ENCODE peak calls at places on chromosomes 11 and 22, in four cellular contexts. P is HepG2, W is tibial nerve, U is A549. Y is an unnamed sample.

GRCh38 chr11:87851234-87851633 is 324.0 kb downstream of the RAB38 start:
- DNase-seq in P (no peak), W (no peak), U (peak), Y (no peak)

GRCh38 chr11:19597194-19597593 is 115.4 kb upstream of the NAV2 start:
- DNase-seq in P (no peak), W (no peak), U (no peak), Y (no peak)

GRCh38 chr11:44949160-44950035 is 1.3 kb downstream of the TP53I11 start:
- DNase-seq in P (no peak), W (no peak), U (peak), Y (no peak)

GRCh38 chr11:60939828-60940227 is 12.1 kb downstream of the SLC15A3 start:
- DNase-seq in P (no peak), W (no peak), U (no peak), Y (no peak)

GRCh38 chr11:1307998-1308744 is 1.3 kb downstream of the TOLLIP start:
- DNase-seq in P (no peak), W (no peak), U (no peak), Y (no peak)

GRCh38 chr22:43409800-43410199 is 2.0 kb upstream of the MPPED1 start:
- DNase-seq in P (no peak), W (no peak), U (no peak), Y (no peak)

GRCh38 chr11:61862714-61863547 is 28.4 kb downstream of the FADS3 start:
- DNase-seq in P (no peak), W (no peak), U (no peak), Y (no peak)

GRCh38 chr11:68987211-68987610 is 6.4 kb upstream of the MRGPRD start:
- DNase-seq in P (no peak), W (no peak), U (no peak), Y (no peak)

GRCh38 chr11:68440254-68440653 is 20.3 kb upstream of the PPP6R3 start:
- DNase-seq in P (no peak), W (no peak), U (no peak), Y (no peak)

GRCh38 chr11:36945384-36945783 is 347.3 kb upstream of the RAG2 start:
- DNase-seq in P (no peak), W (no peak), U (peak), Y (no peak)

DNA sequence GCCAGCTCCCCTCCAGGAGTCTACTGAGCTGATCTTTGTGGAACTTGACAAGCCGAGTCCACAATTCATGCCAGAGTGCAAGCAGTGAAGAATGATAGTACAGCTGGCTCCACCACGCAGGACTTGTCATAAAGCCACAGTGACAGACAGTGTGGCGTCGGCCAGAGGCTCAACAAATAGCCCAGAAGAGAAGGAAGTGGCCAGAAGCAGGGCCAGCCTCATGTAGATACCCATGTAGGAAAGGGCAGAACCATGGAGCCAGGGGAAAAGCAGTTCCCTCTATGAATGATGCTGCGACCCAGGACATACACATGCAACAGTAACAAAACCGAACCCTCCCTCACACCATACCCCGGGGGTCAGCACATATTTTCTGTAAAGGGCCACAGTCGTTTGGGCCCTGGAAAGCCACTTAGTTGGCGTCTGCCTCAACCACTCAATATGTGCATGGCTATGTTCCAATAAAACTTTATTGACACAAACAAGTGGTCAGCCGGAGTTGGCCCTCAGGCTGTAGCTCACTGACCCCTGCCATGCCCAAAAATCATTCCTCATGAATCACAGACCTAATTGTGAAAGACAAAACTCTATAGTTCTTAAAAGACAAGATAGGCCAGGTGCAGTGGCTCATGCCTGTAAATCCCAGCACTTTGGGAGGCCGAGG is 161.4 kb downstream of the BRD1 start:
- DNase-seq in P (no peak), W (no peak), U (no peak), Y (no peak)
- H3K27ac ChIP-seq in P (no peak), W (no peak), U (no peak), Y (no peak)

GRCh38 chr22:29306830-29307657 is 594 bp downstream of the GAS2L1 start:
- DNase-seq in P (peak), W (peak), U (peak), Y (no peak)
- TF ChIP-seq POLR2A in P (no peak), W (peak), U (peak), Y (no peak)

GRCh38 chr11:11215058-11215815 is 137.8 kb downstream of the CSNK2A3 start:
- DNase-seq in P (no peak), W (no peak), U (no peak), Y (peak)
- TF ChIP-seq EP300 in P (no peak), W (no peak), U (no peak), Y (no peak)

DNA sequence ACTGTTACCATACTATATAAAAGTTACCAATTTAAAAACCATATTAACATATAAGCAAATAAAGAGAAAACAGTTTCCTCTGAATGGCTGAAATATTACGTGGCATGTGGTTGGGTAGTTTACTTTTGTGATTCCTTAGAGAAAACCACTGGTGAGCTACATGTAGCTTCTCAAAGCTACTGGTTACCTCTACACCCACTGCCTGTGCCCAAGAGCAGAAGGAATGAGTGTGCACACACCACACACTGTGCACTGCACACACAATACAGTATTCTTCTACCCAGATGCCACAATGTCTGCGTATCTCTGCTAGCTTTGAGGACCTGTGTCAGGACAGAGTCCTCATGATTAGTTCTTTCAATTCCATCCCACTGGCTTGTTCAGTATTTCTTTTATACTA is 25.5 kb upstream of the YPEL1 start:
- DNase-seq in P (no peak), W (no peak), U (no peak), Y (no peak)
- H3K27ac ChIP-seq in P (no peak), W (no peak), U (no peak), Y (no peak)

DNA sequence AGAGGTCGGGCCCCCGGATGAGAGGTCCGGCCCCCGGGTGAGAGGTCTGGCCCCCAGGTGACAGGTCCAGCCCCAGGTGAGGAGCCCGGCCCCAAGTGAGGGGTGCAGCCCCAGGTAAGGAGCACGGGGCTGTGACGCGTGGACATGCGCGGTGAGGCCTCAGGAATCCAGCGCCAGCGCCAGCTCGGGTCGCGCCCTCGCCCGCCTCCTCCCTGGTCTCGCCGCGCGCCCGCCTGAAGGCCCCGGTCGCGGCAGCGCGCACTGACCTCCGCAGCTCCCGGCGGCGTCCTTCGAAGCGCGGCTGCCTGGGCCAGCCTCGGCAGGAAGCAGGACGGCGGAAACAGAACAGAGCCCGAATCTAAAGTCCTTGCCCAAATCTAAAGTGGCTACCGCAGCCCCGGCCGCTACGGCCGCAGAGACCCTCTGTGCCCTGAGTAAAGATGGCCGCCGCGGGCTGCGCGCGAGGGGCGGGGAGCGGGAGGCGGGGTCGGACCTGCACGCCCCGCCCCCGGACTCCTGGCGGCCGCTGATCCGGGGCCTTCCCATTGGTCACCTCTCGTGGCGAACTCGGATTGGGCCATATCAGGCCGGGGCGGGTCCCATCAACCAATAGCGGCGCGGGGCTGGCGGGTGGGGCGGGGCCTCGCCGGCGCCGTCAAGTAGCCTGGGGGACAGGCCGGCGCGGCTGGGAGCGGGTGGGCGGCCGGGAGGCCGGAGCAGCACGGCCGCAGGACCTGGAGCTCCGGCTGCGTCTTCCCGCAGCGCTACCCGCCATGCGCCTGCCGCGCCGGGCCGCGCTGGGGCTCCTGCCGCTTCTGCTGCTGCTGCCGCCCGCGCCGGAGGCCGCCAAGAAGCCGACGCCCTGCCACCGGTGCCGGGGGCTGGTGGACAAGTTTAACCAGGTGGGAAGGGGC is at the start of the genes ALG12 and CRELD2:
- DNase-seq in P (peak), W (peak), U (peak), Y (peak)
- TF ChIP-seq POLR2A in P (peak), W (peak), U (peak), Y (peak)

DNA sequence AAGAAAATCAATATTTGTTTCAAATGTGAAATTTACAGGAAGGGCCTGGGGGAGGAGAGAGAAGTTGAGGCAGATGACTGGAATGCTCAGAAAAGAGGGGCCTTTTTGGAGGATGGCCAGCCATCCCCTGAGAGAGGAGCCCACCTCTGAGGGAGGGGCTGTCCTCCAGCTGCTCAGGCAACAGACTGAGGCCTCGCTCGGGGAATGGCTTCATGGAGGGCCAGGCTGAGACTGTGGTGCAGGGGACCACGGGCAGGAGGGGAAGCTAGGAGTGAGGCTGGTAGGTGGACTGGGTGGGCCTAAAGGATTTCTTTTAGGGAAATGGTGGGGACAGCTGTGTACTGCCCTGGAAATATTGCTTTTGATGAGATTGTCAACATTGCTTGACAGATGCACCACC is 73.5 kb upstream of the CADM1 start:
- DNase-seq in P (no peak), W (no peak), U (no peak), Y (no peak)
- TF ChIP-seq EP300 in P (no peak), W (no peak), U (no peak), Y (no peak)

GRCh38 chr11:4480577-4481539 is 1.6 kb upstream of the OR52K1 start:
- DNase-seq in P (no peak), W (no peak), U (no peak), Y (no peak)
- H3K27ac ChIP-seq in P (no peak), W (no peak), U (no peak), Y (no peak)

GRCh38 chr11:64271339-64272132 is 12.9 kb downstream of the BAD start:
- DNase-seq in P (peak), W (peak), U (peak), Y (peak)
- TF ChIP-seq POLR2A in P (peak), W (peak), U (peak), Y (peak)

DNA sequence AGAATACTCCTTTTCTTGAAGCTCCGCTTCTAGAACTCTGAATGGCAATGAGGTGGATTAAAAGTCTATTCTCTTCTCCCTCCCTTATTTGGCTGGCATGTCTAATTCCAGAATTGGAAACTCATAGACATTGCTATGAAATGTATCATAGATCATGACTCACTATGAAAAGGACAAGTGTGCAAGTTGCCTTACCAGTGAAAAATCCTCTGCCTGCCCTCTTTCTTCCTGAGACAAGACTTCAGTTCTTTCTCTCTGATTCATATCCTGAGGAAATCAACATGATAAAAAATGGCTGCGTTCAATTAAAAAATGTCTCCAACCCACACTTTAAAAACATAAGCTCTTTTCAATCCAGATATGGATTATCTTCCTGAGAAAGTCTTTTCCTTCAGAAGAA is 73.2 kb upstream of the BLID start:
- DNase-seq in P (no peak), W (no peak), U (peak), Y (no peak)
- TF ChIP-seq EP300 in P (no peak), W (no peak), U (peak), Y (no peak)